ENCODE peak calls at places on chromosome 4, in nine cellular contexts. One of them, this sample, is unnamed.

GRCh38 chr4:46676364-46676763 is 232.7 kb downstream of the COX7B2 start:
- DNase-seq in cardiac muscle cell: no peak
- DNase-seq in endodermal cell: no peak
- DNase-seq in body of pancreas: no peak
- DNase-seq in adrenal gland: no peak
- DNase-seq in tibial nerve: no peak
- DNase-seq in stomach: no peak
- DNase-seq in breast epithelium: no peak
- DNase-seq in sigmoid colon: no peak
- DNase-seq in this sample: no peak

GRCh38 chr4:140098481-140099132 is 55.4 kb downstream of the MAML3 start:
- DNase-seq in stomach: no peak
- DNase-seq in adrenal gland: no peak
- DNase-seq in breast epithelium: no peak
- DNase-seq in body of pancreas: no peak
- DNase-seq in cardiac muscle cell: no peak
- DNase-seq in sigmoid colon: no peak
- DNase-seq in tibial nerve: no peak
- DNase-seq in endodermal cell: no peak
- DNase-seq in this sample: no peak

GRCh38 chr4:124933521-124933920 is 221.0 kb upstream of the ANKRD50 start:
- DNase-seq in breast epithelium: no peak
- DNase-seq in adrenal gland: no peak
- DNase-seq in sigmoid colon: no peak
- DNase-seq in stomach: no peak
- DNase-seq in tibial nerve: no peak
- DNase-seq in endodermal cell: no peak
- DNase-seq in cardiac muscle cell: no peak
- DNase-seq in body of pancreas: no peak
- DNase-seq in this sample: no peak

GRCh38 chr4:52288212-52288611 is 237.1 kb downstream of the SPATA18 start:
- DNase-seq in tibial nerve: no peak
- DNase-seq in sigmoid colon: no peak
- DNase-seq in adrenal gland: no peak
- DNase-seq in endodermal cell: no peak
- DNase-seq in stomach: no peak
- DNase-seq in cardiac muscle cell: no peak
- DNase-seq in body of pancreas: no peak
- DNase-seq in breast epithelium: no peak
- DNase-seq in this sample: no peak

GRCh38 chr4:25677157-25677556 is 21.5 kb downstream of the SLC34A2 start:
- DNase-seq in stomach: no peak
- DNase-seq in sigmoid colon: no peak
- DNase-seq in tibial nerve: no peak
- DNase-seq in endodermal cell: no peak
- DNase-seq in body of pancreas: no peak
- DNase-seq in adrenal gland: no peak
- DNase-seq in cardiac muscle cell: no peak
- DNase-seq in breast epithelium: no peak
- DNase-seq in this sample: no peak

GRCh38 chr4:176064539-176064938 is 1.1 kb upstream of the WDR17 start:
- DNase-seq in cardiac muscle cell: no peak
- DNase-seq in stomach: no peak
- DNase-seq in breast epithelium: no peak
- DNase-seq in endodermal cell: no peak
- DNase-seq in body of pancreas: no peak
- DNase-seq in sigmoid colon: no peak
- DNase-seq in tibial nerve: no peak
- DNase-seq in adrenal gland: no peak
- DNase-seq in this sample: no peak

GRCh38 chr4:10456270-10457254 is 664 bp downstream of the ZNF518B start:
- DNase-seq in endodermal cell: peak; percentile 83
- DNase-seq in sigmoid colon: peak; percentile 75
- DNase-seq in cardiac muscle cell: peak; percentile 50
- DNase-seq in body of pancreas: peak; percentile 39
- DNase-seq in tibial nerve: no peak
- DNase-seq in breast epithelium: no peak
- DNase-seq in adrenal gland: peak; percentile 69
- DNase-seq in stomach: peak; percentile 50
- DNase-seq in this sample: no peak

GRCh38 chr4:183260491-183261151 is 59.5 kb downstream of the CLDN22 start:
- DNase-seq in body of pancreas: peak; percentile 35
- DNase-seq in stomach: peak; percentile 49
- DNase-seq in breast epithelium: no peak
- DNase-seq in adrenal gland: no peak
- DNase-seq in endodermal cell: no peak
- DNase-seq in cardiac muscle cell: no peak
- DNase-seq in sigmoid colon: no peak
- DNase-seq in tibial nerve: no peak
- DNase-seq in this sample: no peak

GRCh38 chr4:141636771-141637460 is 533 bp downstream of the IL15 start:
- DNase-seq in stomach: peak; percentile 58
- DNase-seq in adrenal gland: no peak
- DNase-seq in tibial nerve: no peak
- DNase-seq in breast epithelium: no peak
- DNase-seq in body of pancreas: peak; percentile 61
- DNase-seq in cardiac muscle cell: peak; percentile 75
- DNase-seq in endodermal cell: peak; percentile 79
- DNase-seq in sigmoid colon: peak; percentile 67
- DNase-seq in this sample: no peak

GRCh38 chr4:26772096-26772495 is 88.5 kb upstream of the STIM2 start:
- DNase-seq in sigmoid colon: no peak
- DNase-seq in stomach: no peak
- DNase-seq in breast epithelium: no peak
- DNase-seq in endodermal cell: no peak
- DNase-seq in cardiac muscle cell: no peak
- DNase-seq in tibial nerve: no peak
- DNase-seq in adrenal gland: no peak
- DNase-seq in body of pancreas: no peak
- DNase-seq in this sample: no peak

GRCh38 chr4:154958621-154959358 is 177.7 kb downstream of the RBM46 start:
- DNase-seq in breast epithelium: no peak
- DNase-seq in body of pancreas: peak; percentile 87
- DNase-seq in tibial nerve: no peak
- DNase-seq in sigmoid colon: peak; percentile 77
- DNase-seq in adrenal gland: peak; percentile 61
- DNase-seq in endodermal cell: no peak
- DNase-seq in stomach: peak; percentile 71
- DNase-seq in cardiac muscle cell: peak; percentile 13
- DNase-seq in this sample: no peak

GRCh38 chr4:184664445-184665210 is 15.1 kb downstream of the PRIMPOL start:
- DNase-seq in breast epithelium: no peak
- DNase-seq in endodermal cell: peak; percentile 71
- DNase-seq in cardiac muscle cell: peak; percentile 32
- DNase-seq in sigmoid colon: no peak
- DNase-seq in adrenal gland: no peak
- DNase-seq in stomach: no peak
- DNase-seq in body of pancreas: no peak
- DNase-seq in tibial nerve: no peak
- DNase-seq in this sample: no peak

GRCh38 chr4:42633605-42634388 is 23.1 kb downstream of the ATP8A1 start:
- DNase-seq in body of pancreas: no peak
- DNase-seq in sigmoid colon: no peak
- DNase-seq in endodermal cell: no peak
- DNase-seq in tibial nerve: no peak
- DNase-seq in stomach: no peak
- DNase-seq in breast epithelium: no peak
- DNase-seq in adrenal gland: no peak
- DNase-seq in cardiac muscle cell: no peak
- DNase-seq in this sample: no peak

DNA sequence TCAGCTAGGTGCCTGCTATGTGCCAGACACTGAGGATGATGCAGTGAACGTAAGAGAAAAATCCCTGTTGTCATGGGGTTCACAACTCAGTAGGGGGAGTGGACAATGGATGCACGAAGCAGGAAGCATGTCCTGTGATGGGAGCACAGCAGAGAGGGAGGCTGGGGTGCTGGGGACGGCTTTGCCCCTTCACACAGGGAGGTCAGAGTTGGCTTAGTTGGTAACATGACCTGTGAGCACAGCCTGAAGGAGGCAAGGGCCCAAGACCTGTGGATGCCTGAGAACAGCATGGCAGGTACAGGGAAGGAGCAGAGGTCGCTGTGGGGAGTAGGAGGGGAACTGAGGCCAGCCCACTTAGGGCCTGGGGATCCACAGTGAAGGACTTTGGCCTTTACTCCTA is 109.4 kb downstream of the STK32B start:
- DNase-seq in tibial nerve: no peak
- DNase-seq in sigmoid colon: no peak
- DNase-seq in body of pancreas: no peak
- DNase-seq in adrenal gland: no peak
- DNase-seq in endodermal cell: no peak
- DNase-seq in stomach: no peak
- DNase-seq in cardiac muscle cell: no peak
- DNase-seq in breast epithelium: no peak
- DNase-seq in this sample: no peak
- H3K27me3 ChIP-seq in tibial nerve: no peaks in the 10 kb centered on the region
- H3K27me3 ChIP-seq in sigmoid colon: no peaks in the 10 kb centered on the region
- H3K27me3 ChIP-seq in body of pancreas: no peaks in the 10 kb centered on the region
- H3K27me3 ChIP-seq in adrenal gland: no peaks in the 10 kb centered on the region
- H3K27me3 ChIP-seq in endodermal cell: no peaks in the 10 kb centered on the region
- H3K27me3 ChIP-seq in stomach: no peaks in the 10 kb centered on the region
- H3K27me3 ChIP-seq in cardiac muscle cell: no peaks in the 10 kb centered on the region
- H3K27me3 ChIP-seq in breast epithelium: no peaks in the 10 kb centered on the region
- H3K27me3 ChIP-seq in this sample: no peaks in the 10 kb centered on the region

DNA sequence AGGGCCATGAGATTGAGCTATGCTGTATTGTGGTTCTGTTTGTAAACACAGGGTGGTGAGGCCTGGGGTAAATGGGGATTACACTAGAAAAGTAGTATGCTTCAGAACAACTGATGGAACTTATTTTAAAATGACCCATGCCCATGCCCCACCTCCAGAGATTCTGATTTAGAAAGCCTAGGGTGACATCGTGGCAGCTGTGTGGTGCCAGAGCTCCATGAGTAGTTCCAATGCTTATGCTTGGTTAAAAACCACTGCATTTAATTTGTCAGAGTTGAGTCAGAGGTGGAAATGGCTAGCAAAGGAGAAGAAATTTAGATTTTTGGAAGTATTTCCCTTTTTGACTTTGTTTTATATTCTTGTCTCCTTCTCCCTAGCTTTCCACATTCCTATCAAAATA is 63.4 kb upstream of the PDE5A start:
- DNase-seq in cardiac muscle cell: no peak
- DNase-seq in sigmoid colon: no peak
- DNase-seq in tibial nerve: no peak
- DNase-seq in adrenal gland: no peak
- DNase-seq in breast epithelium: no peak
- DNase-seq in body of pancreas: no peak
- DNase-seq in stomach: no peak
- DNase-seq in endodermal cell: no peak
- DNase-seq in this sample: no peak
- TF ChIP-seq CTCF in cardiac muscle cell: no peak
- TF ChIP-seq CTCF in sigmoid colon: no peak
- TF ChIP-seq CTCF in tibial nerve: no peak
- TF ChIP-seq CTCF in adrenal gland: no peak
- TF ChIP-seq CTCF in breast epithelium: no peak
- TF ChIP-seq CTCF in body of pancreas: no peak
- TF ChIP-seq CTCF in stomach: no peak
- TF ChIP-seq CTCF in endodermal cell: no peak
- TF ChIP-seq CTCF in this sample: no peak

GRCh38 chr4:16029886-16030285 is 53.9 kb downstream of the PROM1 start:
- DNase-seq in stomach: no peak
- DNase-seq in body of pancreas: no peak
- DNase-seq in breast epithelium: no peak
- DNase-seq in cardiac muscle cell: no peak
- DNase-seq in endodermal cell: no peak
- DNase-seq in tibial nerve: no peak
- DNase-seq in sigmoid colon: no peak
- DNase-seq in adrenal gland: no peak
- DNase-seq in this sample: no peak
- H3K4me1 ChIP-seq in stomach: peaks cover 29% of the 10 kb centered on the region
- H3K4me1 ChIP-seq in body of pancreas: peaks cover 30% of the 10 kb centered on the region
- H3K4me1 ChIP-seq in breast epithelium: no peaks in the 10 kb centered on the region
- H3K4me1 ChIP-seq in cardiac muscle cell: peaks cover 11% of the 10 kb centered on the region
- H3K4me1 ChIP-seq in endodermal cell: peaks cover 20% of the 10 kb centered on the region
- H3K4me1 ChIP-seq in tibial nerve: no peaks in the 10 kb centered on the region
- H3K4me1 ChIP-seq in sigmoid colon: peaks cover 7% of the 10 kb centered on the region
- H3K4me1 ChIP-seq in adrenal gland: no peaks in the 10 kb centered on the region
- H3K4me1 ChIP-seq in this sample: no peaks in the 10 kb centered on the region

GRCh38 chr4:8862334-8862733 is 9.3 kb downstream of the HMX1 start:
- DNase-seq in body of pancreas: no peak
- DNase-seq in endodermal cell: no peak
- DNase-seq in breast epithelium: no peak
- DNase-seq in adrenal gland: no peak
- DNase-seq in sigmoid colon: no peak
- DNase-seq in cardiac muscle cell: no peak
- DNase-seq in tibial nerve: no peak
- DNase-seq in stomach: no peak
- DNase-seq in this sample: no peak

GRCh38 chr4:8860096-8860891 is 11.3 kb downstream of the HMX1 start:
- DNase-seq in adrenal gland: no peak
- DNase-seq in body of pancreas: no peak
- DNase-seq in cardiac muscle cell: no peak
- DNase-seq in tibial nerve: no peak
- DNase-seq in sigmoid colon: no peak
- DNase-seq in stomach: no peak
- DNase-seq in breast epithelium: no peak
- DNase-seq in endodermal cell: no peak
- DNase-seq in this sample: no peak

GRCh38 chr4:8859550-8860095 is 12.0 kb downstream of the HMX1 start:
- DNase-seq in endodermal cell: peak; percentile 67
- DNase-seq in tibial nerve: no peak
- DNase-seq in stomach: no peak
- DNase-seq in breast epithelium: no peak
- DNase-seq in adrenal gland: no peak
- DNase-seq in cardiac muscle cell: no peak
- DNase-seq in sigmoid colon: no peak
- DNase-seq in body of pancreas: no peak
- DNase-seq in this sample: no peak

GRCh38 chr4:8861576-8862279 is 9.9 kb downstream of the HMX1 start:
- DNase-seq in endodermal cell: peak; percentile 82
- DNase-seq in body of pancreas: no peak
- DNase-seq in adrenal gland: no peak
- DNase-seq in tibial nerve: no peak
- DNase-seq in cardiac muscle cell: no peak
- DNase-seq in sigmoid colon: no peak
- DNase-seq in breast epithelium: no peak
- DNase-seq in stomach: no peak
- DNase-seq in this sample: no peak

DNA sequence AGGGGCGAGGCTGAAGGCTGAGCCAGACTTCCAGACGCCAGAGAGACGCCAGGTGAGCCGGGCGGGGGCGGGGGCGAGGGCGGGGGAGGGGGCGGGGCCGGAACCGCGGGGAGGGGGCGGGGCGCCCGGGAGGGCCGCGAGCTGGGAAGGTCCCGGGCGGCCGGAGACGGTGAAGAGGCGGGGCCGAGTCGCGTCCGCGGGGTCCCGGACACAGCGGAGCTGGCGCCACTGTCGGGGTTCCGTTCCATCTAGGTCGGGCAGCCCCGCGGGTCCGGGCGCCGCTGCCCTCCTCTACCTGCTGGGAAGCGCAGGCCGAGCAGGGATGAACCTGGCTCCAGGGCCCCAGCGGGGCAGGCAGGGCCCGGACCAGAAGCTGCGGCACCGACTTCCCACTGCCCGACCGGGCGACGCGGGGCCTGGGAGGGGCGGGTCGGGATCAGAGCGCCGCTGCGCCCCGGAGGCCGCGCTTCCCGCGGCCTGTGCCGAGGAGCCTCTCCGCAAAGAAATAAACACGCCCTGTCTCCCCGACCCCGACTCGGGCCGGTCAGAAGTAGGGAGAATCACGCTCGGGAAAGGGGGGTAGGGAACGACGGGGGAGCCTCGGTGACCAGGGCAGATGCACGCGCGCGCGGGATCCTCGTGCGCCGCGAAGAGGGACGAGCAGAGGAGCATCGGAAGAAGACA is 10.6 kb downstream of the HMX1 start:
- DNase-seq in sigmoid colon: no peak
- DNase-seq in adrenal gland: no peak
- DNase-seq in endodermal cell: peak; percentile 93
- DNase-seq in body of pancreas: no peak
- DNase-seq in tibial nerve: no peak
- DNase-seq in cardiac muscle cell: no peak
- DNase-seq in breast epithelium: no peak
- DNase-seq in stomach: no peak
- DNase-seq in this sample: no peak
- H3K27me3 ChIP-seq in sigmoid colon: peaks cover 54% of the 10 kb centered on the region
- H3K27me3 ChIP-seq in adrenal gland: peaks cover 88% of the 10 kb centered on the region
- H3K27me3 ChIP-seq in endodermal cell: peaks cover 99% of the 10 kb centered on the region
- H3K27me3 ChIP-seq in body of pancreas: no peaks in the 10 kb centered on the region
- H3K27me3 ChIP-seq in tibial nerve: peaks cover 98% of the 10 kb centered on the region
- H3K27me3 ChIP-seq in cardiac muscle cell: peaks cover 100% of the 10 kb centered on the region
- H3K27me3 ChIP-seq in breast epithelium: peaks cover 100% of the 10 kb centered on the region
- H3K27me3 ChIP-seq in stomach: peaks cover 100% of the 10 kb centered on the region
- H3K27me3 ChIP-seq in this sample: peaks cover 83% of the 10 kb centered on the region

This sample was measured in esophagus squamous epithelium.